ENCODE peak calls at places on chromosomes 1 and 21, in five cellular contexts. J is HEK293T, W is A549, T is mesothelial cell of epicardium, U is activated T-cell treated with anti-CD3 and anti-CD28 coated beads for 4 hours. F is an unnamed sample.

GRCh38 chr1:65119951-65120350 is 28.1 kb upstream of the AK4 start:
- DNase-seq in J (no peak), W (no peak), T (no peak), U (no peak), F (no peak)

GRCh38 chr1:154739654-154740053 is 130.4 kb downstream of the KCNN3 start:
- DNase-seq in J (no peak), W (no peak), T (no peak), U (no peak), F (no peak)

GRCh38 chr1:114458208-114458777 is 52.7 kb downstream of the TRIM33 start:
- DNase-seq in J (no peak), W (no peak), T (no peak), U (no peak), F (no peak)

GRCh38 chr1:236795757-236796719 is 946 bp downstream of the MTR start:
- DNase-seq in J (peak), W (no peak), T (no peak), U (peak), F (no peak)

GRCh38 chr1:90391116-90391515 is 326.0 kb downstream of the BARHL2 start:
- DNase-seq in J (no peak), W (no peak), T (no peak), U (no peak), F (no peak)

GRCh38 chr1:42684139-42684538 is 1.9 kb downstream of the YBX1 start:
- DNase-seq in J (peak), W (no peak), T (no peak), U (no peak), F (no peak)

GRCh38 chr21:39575778-39576177 is 37.0 kb upstream of the B3GALT5 start:
- DNase-seq in J (no peak), W (no peak), T (no peak), U (no peak), F (no peak)

GRCh38 chr1:229110986-229111385 is 159.9 kb upstream of the RAB4A start:
- DNase-seq in J (no peak), W (no peak), T (no peak), U (no peak), F (no peak)

GRCh38 chr1:157470276-157470675 is 82.0 kb downstream of the FCRL5 start:
- DNase-seq in J (no peak), W (no peak), T (no peak), U (no peak), F (no peak)

GRCh38 chr1:22969224-22969829 is 3.3 kb downstream of the LACTBL1 start:
- DNase-seq in J (no peak), W (no peak), T (no peak), U (no peak), F (no peak)

GRCh38 chr1:245153645-245154428 is 948 bp upstream of the KIF26B start:
- DNase-seq in J (no peak), W (peak), T (no peak), U (no peak), F (no peak)

GRCh38 chr1:82052563-82052962 is 251.8 kb downstream of the ADGRL2 start:
- DNase-seq in J (no peak), W (no peak), T (no peak), U (no peak), F (no peak)

GRCh38 chr21:34612557-34612956 is 2.4 kb downstream of the RCAN1 start:
- DNase-seq in J (no peak), W (no peak), T (no peak), U (no peak), F (no peak)

GRCh38 chr1:152347116-152347728 is 12.6 kb downstream of the FLG2 start:
- DNase-seq in J (peak), W (peak), T (no peak), U (peak), F (peak)

GRCh38 chr1:5660141-5660935 is 331.9 kb downstream of the NPHP4 start:
- DNase-seq in J (no peak), W (no peak), T (no peak), U (no peak), F (no peak)

GRCh38 chr1:70767377-70767776 is 280.2 kb downstream of the PTGER3 start:
- DNase-seq in J (no peak), W (no peak), T (no peak), U (no peak), F (no peak)

GRCh38 chr1:193763313-193763712 is 576.9 kb upstream of the B3GALT2 start:
- DNase-seq in J (no peak), W (no peak), T (no peak), U (no peak), F (no peak)

GRCh38 chr1:243712890-243713425 is 137.1 kb downstream of the AKT3 start:
- DNase-seq in J (no peak), W (no peak), T (no peak), U (no peak), F (no peak)

GRCh38 chr1:230632273-230632873 is 9.9 kb upstream of the COG2 start:
- DNase-seq in J (peak), W (peak), T (no peak), U (no peak), F (no peak)

GRCh38 chr1:185050823-185051451 is 5.6 kb downstream of the RNF2 start:
- DNase-seq in J (no peak), W (no peak), T (no peak), U (no peak), F (no peak)

GRCh38 chr1:11746092-11746491 is 10.2 kb downstream of the AGTRAP start:
- DNase-seq in J (no peak), W (no peak), T (no peak), U (no peak), F (no peak)

GRCh38 chr1:198253259-198253658 is 96.5 kb downstream of the NEK7 start:
- DNase-seq in J (no peak), W (no peak), T (no peak), U (no peak), F (no peak)

GRCh38 chr1:40391688-40392145 is 18.2 kb downstream of the SMAP2 start:
- DNase-seq in J (no peak), W (no peak), T (no peak), U (no peak), F (no peak)

GRCh38 chr1:94325379-94326302 is 88.3 kb upstream of the ARHGAP29 start:
- DNase-seq in J (no peak), W (peak), T (no peak), U (no peak), F (no peak)

GRCh38 chr1:44464361-44464760 is 59.3 kb downstream of the RNF220 start:
- DNase-seq in J (no peak), W (no peak), T (no peak), U (no peak), F (no peak)

GRCh38 chr1:32400876-32401631 is 6.8 kb upstream of the BSDC1 start:
- DNase-seq in J (peak), W (peak), T (peak), U (peak), F (peak)

GRCh38 chr1:212139526-212140137 is 104.1 kb downstream of the DTL start:
- DNase-seq in J (no peak), W (no peak), T (no peak), U (no peak), F (no peak)

GRCh38 chr1:152479792-152480595 is 30.6 kb upstream of the LCE5A start:
- DNase-seq in J (peak), W (peak), T (no peak), U (peak), F (peak)

GRCh38 chr1:25117233-25117823 is 115.0 kb downstream of the SYF2 start:
- DNase-seq in J (peak), W (no peak), T (no peak), U (no peak), F (no peak)

GRCh38 chr1:34213976-34214375 is 37.3 kb downstream of the C1orf94 start:
- DNase-seq in J (no peak), W (no peak), T (no peak), U (no peak), F (no peak)

GRCh38 chr1:100731309-100731708 is 11.8 kb downstream of the VCAM1 start:
- DNase-seq in J (no peak), W (no peak), T (no peak), U (no peak), F (no peak)

GRCh38 chr1:117467336-117467735 is 100.1 kb downstream of the MAN1A2 start:
- DNase-seq in J (no peak), W (no peak), T (no peak), U (no peak), F (no peak)

GRCh38 chr1:204619721-204620120 is 65.8 kb downstream of the LRRN2 start:
- DNase-seq in J (no peak), W (no peak), T (no peak), U (no peak), F (no peak)

F was measured in activated gamma-delta T cell treated with anti-CD3 and anti-CD28 coated beads, Interleukin-2, amount 50 U/mL, for 16 hours.